ENCODE peak calls at places on chromosomes 2 and 18, in five cellular contexts. J is HFF-Myc; Y is HS-5; G is CD8-positive, alpha-beta T cell; L is spleen. X is an unnamed sample.
A peak's percentile ranks its signal among the peaks of the same experiment; 100 is the strongest.

GRCh38 chr18:47370052-47370451 is 118.6 kb upstream of the SKOR2 start:
- DNase-seq in G (no peak), L (no peak), Y (no peak), J (no peak), X (no peak)

GRCh38 chr2:26887142-26887541 is 39.2 kb downstream of the DPYSL5 start:
- DNase-seq in J (no peak), L (peak; percentile 79), Y (no peak), G (no peak), X (no peak)

GRCh38 chr2:150480241-150480640 is 7.2 kb downstream of the RND3 start:
- DNase-seq in J (no peak), G (no peak), Y (no peak), L (no peak), X (no peak)

GRCh38 chr18:75694292-75694691 is 266.8 kb upstream of the SMIM21 start:
- DNase-seq in L (no peak), G (no peak), Y (no peak), J (no peak), X (no peak)

GRCh38 chr2:66577331-66578041 is 142.6 kb downstream of the MEIS1 start:
- DNase-seq in J (no peak), G (no peak), Y (no peak), L (no peak), X (no peak)

GRCh38 chr2:134283701-134284100 is 29.8 kb downstream of the MGAT5 start:
- DNase-seq in G (no peak), Y (no peak), J (no peak), L (no peak), X (no peak)

GRCh38 chr2:72934683-72935610 is 17.6 kb downstream of the EMX1 start:
- DNase-seq in G (no peak), L (peak; percentile 50), J (no peak), Y (no peak), X (no peak)

GRCh38 chr2:118056165-118056534 is 32.1 kb upstream of the INSIG2 start:
- DNase-seq in J (no peak), Y (no peak), L (no peak), G (no peak), X (no peak)

GRCh38 chr2:183078163-183078466 is 432 bp upstream of the DUSP19 start:
- DNase-seq in Y (no peak), J (no peak), G (no peak), L (peak; percentile 76), X (no peak)

GRCh38 chr18:3593381-3593903 is 143.5 kb downstream of the TGIF1 start:
- DNase-seq in L (no peak), J (no peak), G (no peak), Y (no peak), X (no peak)

GRCh38 chr2:26432856-26433255 is 31.1 kb downstream of the DRC1 start:
- DNase-seq in Y (no peak), J (no peak), L (no peak), G (no peak), X (no peak)

GRCh38 chr2:11243512-11243911 is 88.2 kb downstream of the SLC66A3 start:
- DNase-seq in G (no peak), L (no peak), J (no peak), Y (no peak), X (no peak)

X was measured in AG09319.